ENCODE peak calls at places on chromosomes 12 and 14, in six cellular contexts. F is activated naive CD4-positive, alpha-beta T cell treated with anti-CD3 and anti-CD28 coated beads, Interleukin-2, amount 50 U/mL, for 16 hours; W is AG04450; G is pancreas; A is Right ventricle myocardium inferior; C is kidney glomerular epithelial cell. Z is an unnamed sample.

GRCh38 chr14:20857630-20858261 is 33.4 kb upstream of the RNASE3 start:
- DNase-seq in F (peak; percentile 66), W (no peak), G (peak; percentile 30), A (peak; percentile 85), C (peak; percentile 54), Z (peak; percentile 62)

GRCh38 chr12:24530689-24531088 is 418.2 kb downstream of the BCAT1 start:
- DNase-seq in F (no peak), W (no peak), G (no peak), A (no peak), C (no peak), Z (no peak)

GRCh38 chr14:99735189-99736135 is 51.4 kb downstream of the CYP46A1 start:
- DNase-seq in F (no peak), W (no peak), G (peak; percentile 1), A (peak; percentile 37), C (no peak), Z (no peak)

GRCh38 chr12:57813971-57814771 is 4.4 kb downstream of the AVIL start:
- DNase-seq in F (no peak), W (no peak), G (no peak), A (no peak), C (no peak), Z (no peak)

GRCh38 chr12:26857465-26858176 is 24.6 kb upstream of the ITPR2 start:
- DNase-seq in F (no peak), W (no peak), G (peak; percentile 30), A (no peak), C (no peak), Z (no peak)

GRCh38 chr14:105092912-105093425 is 27.7 kb upstream of the GPR132 start:
- DNase-seq in F (peak; percentile 73), W (no peak), G (peak; percentile 63), A (peak; percentile 89), C (peak; percentile 20), Z (no peak)

GRCh38 chr12:3489057-3489456 is 1.9 kb upstream of the PRMT8 start:
- DNase-seq in F (no peak), W (no peak), G (no peak), A (no peak), C (no peak), Z (peak; percentile 74)

GRCh38 chr14:53888535-53889386 is 67.9 kb downstream of the BMP4 start:
- DNase-seq in F (no peak), W (no peak), G (no peak), A (no peak), C (peak; percentile 77), Z (no peak)

GRCh38 chr14:57008534-57008933 is 198.3 kb upstream of the OTX2 start:
- DNase-seq in F (no peak), W (no peak), G (no peak), A (no peak), C (no peak), Z (no peak)

GRCh38 chr12:38744056-38744455 is 161.3 kb downstream of the CPNE8 start:
- DNase-seq in F (no peak), W (no peak), G (no peak), A (no peak), C (no peak), Z (no peak)

GRCh38 chr12:56461235-56462159 is 6.9 kb upstream of the SPRYD4 start:
- DNase-seq in F (no peak), W (no peak), G (no peak), A (no peak), C (peak; percentile 67), Z (no peak)

GRCh38 chr12:123995023-123995422 is 22.0 kb downstream of the ZNF664 start:
- DNase-seq in F (no peak), W (no peak), G (no peak), A (no peak), C (peak; percentile 29), Z (no peak)

GRCh38 chr12:85920324-85920947 is 46.3 kb downstream of the NTS start:
- DNase-seq in F (no peak), W (no peak), G (no peak), A (no peak), C (peak; percentile 46), Z (no peak)